ENCODE peak calls at places on chromosomes 3 and 15, in ten cellular contexts. S is AG09319, R is GM23338, Z is cardiac fibroblast, E is heart right ventricle, A is neural crest cell, C is GM20000, K is choroid plexus epithelial cell, J is PC-9, H is AG04449. Y is an unnamed sample.

GRCh38 chr3:127803619-127804018 is 18.7 kb downstream of the MGLL start:
- DNase-seq in Z (peak), S (peak), H (peak), E (no peak), J (peak), A (no peak), K (peak), R (no peak), C (no peak), Y (no peak)

GRCh38 chr3:30476373-30477082 is 129.9 kb upstream of the TGFBR2 start:
- DNase-seq in S (no peak), H (no peak), J (peak), E (no peak), C (no peak), K (peak), R (no peak), A (no peak), Z (peak), Y (no peak)

GRCh38 chr15:78938608-78939488 is 6.0 kb downstream of the CTSH start:
- DNase-seq in K (no peak), J (no peak), E (no peak), S (no peak), Z (no peak), R (no peak), H (no peak), C (peak), A (no peak), Y (no peak)

GRCh38 chr3:31536417-31536991 is 3.8 kb downstream of the STT3B start:
- DNase-seq in J (no peak), H (no peak), A (no peak), C (no peak), R (no peak), K (no peak), E (no peak), Z (peak), S (no peak), Y (no peak)

GRCh38 chr3:13110678-13111116 is 37.5 kb upstream of the IQSEC1 start:
- DNase-seq in Z (no peak), C (peak), H (no peak), E (no peak), J (peak), A (no peak), S (no peak), K (no peak), R (no peak), Y (no peak)

GRCh38 chr3:33848624-33849347 is 50.4 kb downstream of the PDCD6IP start:
- DNase-seq in A (no peak), H (no peak), C (no peak), S (no peak), Z (no peak), J (no peak), R (peak), E (no peak), K (no peak), Y (no peak)

GRCh38 chr3:58048301-58048700 is 40.1 kb downstream of the FLNB start:
- DNase-seq in C (no peak), E (no peak), J (peak), Z (peak), S (no peak), H (no peak), R (no peak), A (no peak), K (peak), Y (no peak)

GRCh38 chr3:50675179-50676030 is 678 bp downstream of the DOCK3 start:
- DNase-seq in R (peak), E (peak), J (no peak), H (no peak), K (no peak), A (peak), C (peak), S (no peak), Z (no peak), Y (peak)

GRCh38 chr15:62850791-62851291 is 191.7 kb upstream of the TPM1 start:
- DNase-seq in J (peak), R (peak), H (peak), C (no peak), Z (peak), E (no peak), K (peak), S (no peak), A (no peak), Y (no peak)

GRCh38 chr3:178560759-178561158 is 24.5 kb downstream of the KCNMB2 start:
- DNase-seq in S (no peak), Z (no peak), E (no peak), A (no peak), C (no peak), J (no peak), K (no peak), H (no peak), R (no peak), Y (no peak)

GRCh38 chr3:115518100-115518852 is 105.0 kb upstream of the GAP43 start:
- DNase-seq in C (no peak), K (peak), E (peak), Z (peak), H (peak), S (no peak), J (no peak), A (no peak), R (peak), Y (no peak)

GRCh38 chr3:8875831-8876230 is 87.4 kb downstream of the RAD18 start:
- DNase-seq in S (no peak), Z (peak), K (no peak), H (no peak), J (no peak), R (no peak), A (no peak), E (no peak), C (no peak), Y (no peak)

GRCh38 chr3:106331636-106332035 is 462.8 kb upstream of the CBLB start:
- DNase-seq in Z (no peak), J (no peak), A (no peak), C (no peak), R (no peak), K (no peak), H (no peak), E (no peak), S (no peak), Y (no peak)

GRCh38 chr3:159032311-159032710 is 230.5 kb downstream of the MFSD1 start:
- DNase-seq in Z (no peak), K (no peak), H (no peak), J (no peak), A (no peak), C (no peak), R (no peak), E (no peak), S (no peak), Y (no peak)

GRCh38 chr3:176354843-176355242 is 842.4 kb downstream of the TBL1XR1 start:
- DNase-seq in J (no peak), C (no peak), S (peak), E (no peak), R (no peak), Z (no peak), H (no peak), K (no peak), A (no peak), Y (no peak)

GRCh38 chr3:179768080-179768479 is 115.2 kb downstream of the USP13 start:
- DNase-seq in H (no peak), A (peak), C (no peak), Z (peak), R (peak), K (peak), S (peak), J (no peak), E (no peak), Y (no peak)

GRCh38 chr3:139378587-139378986 is 10.9 kb downstream of the COPB2 start:
- DNase-seq in J (no peak), R (no peak), Z (no peak), E (no peak), C (no peak), S (no peak), A (no peak), K (peak), H (no peak), Y (no peak)

DNA sequence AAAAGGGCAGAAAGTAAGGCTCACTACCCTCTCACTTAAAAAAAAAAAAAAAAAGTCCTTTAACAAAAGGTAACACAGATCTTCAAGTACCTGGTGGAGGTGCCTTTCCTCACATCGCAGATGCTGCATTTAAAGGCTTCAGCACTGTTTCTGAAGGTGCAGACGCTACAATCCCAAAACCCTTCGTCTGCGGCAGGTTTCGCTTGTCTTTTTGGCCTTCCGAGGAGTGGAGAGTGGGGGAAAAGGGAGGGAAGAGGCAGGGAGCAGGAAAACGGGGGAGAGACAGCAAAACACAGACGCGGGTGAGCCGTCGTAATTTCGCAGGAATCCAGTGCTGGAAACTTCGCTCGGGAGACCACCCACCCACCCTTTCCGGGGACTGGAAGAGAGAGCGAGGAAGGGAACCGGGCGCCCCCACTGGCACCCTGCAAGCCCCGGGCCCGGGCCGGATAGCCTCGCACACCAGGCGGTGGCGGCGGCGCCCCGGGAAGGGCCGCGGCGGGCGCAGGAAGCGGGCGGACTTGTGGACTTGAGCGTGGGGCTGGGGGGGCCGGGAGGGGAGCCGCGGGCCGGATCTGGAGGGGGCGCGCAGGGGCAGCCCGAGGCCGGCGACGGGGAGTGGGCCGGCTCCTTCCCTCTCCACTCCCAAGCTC is 401.7 kb downstream of the SHQ1 start:
- DNase-seq in C (no peak), Z (peak), E (no peak), R (peak), K (peak), S (no peak), H (no peak), A (peak), J (peak), Y (peak)
- TF ChIP-seq CTCF in C (peak), Z (no peak), E (no peak), R (no peak), K (no peak), S (no peak), H (no peak), A (no peak), J (no peak), Y (no peak)

GRCh38 chr3:23239181-23240068 is 36.3 kb downstream of the UBE2E2 start:
- DNase-seq in H (no peak), Z (no peak), R (no peak), E (no peak), J (no peak), A (no peak), C (no peak), K (no peak), S (no peak), Y (no peak)
- TF ChIP-seq CTCF in H (no peak), Z (no peak), R (no peak), E (no peak), J (no peak), A (no peak), C (no peak), K (no peak), S (no peak), Y (no peak)

DNA sequence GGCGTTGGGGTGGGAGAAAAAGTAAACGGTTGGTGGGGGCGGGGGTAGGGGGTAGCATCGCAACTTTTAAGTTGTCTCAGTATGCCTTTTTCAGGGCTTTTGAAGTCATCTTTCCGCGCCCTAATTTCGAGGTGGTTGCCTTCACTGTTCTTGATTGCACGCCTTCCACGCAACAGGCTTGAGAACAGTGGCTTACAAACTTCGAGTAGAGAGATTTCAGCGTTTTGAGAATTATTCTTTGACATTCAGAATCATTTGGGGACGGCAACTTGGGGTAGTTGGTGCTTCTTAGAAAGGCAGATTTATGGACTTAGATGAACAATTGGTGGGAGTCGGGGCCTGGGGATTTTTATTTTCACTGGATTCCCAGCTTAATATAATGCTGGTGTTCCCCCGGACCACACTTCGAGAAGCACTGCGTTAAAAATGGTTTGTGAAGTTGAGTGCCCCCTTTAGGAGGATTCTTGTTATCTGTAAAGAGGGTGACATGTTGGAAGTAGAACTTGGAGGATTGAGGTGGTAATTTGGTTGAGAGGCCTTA is 880 bp downstream of the PPP4R2 start:
- DNase-seq in R (peak), K (peak), E (no peak), A (peak), J (peak), Z (peak), C (peak), H (no peak), S (peak), Y (no peak)
- TF ChIP-seq CTCF in R (peak), K (peak), E (peak), A (peak), J (peak), Z (peak), C (peak), H (peak), S (peak), Y (no peak)

GRCh38 chr15:88139936-88140335 is 116.6 kb downstream of the NTRK3 start:
- DNase-seq in E (no peak), K (no peak), S (no peak), Z (no peak), H (no peak), R (no peak), J (no peak), A (no peak), C (no peak), Y (no peak)
- TF ChIP-seq CTCF in E (no peak), K (no peak), S (no peak), Z (no peak), H (no peak), R (no peak), J (no peak), A (no peak), C (no peak), Y (no peak)

DNA sequence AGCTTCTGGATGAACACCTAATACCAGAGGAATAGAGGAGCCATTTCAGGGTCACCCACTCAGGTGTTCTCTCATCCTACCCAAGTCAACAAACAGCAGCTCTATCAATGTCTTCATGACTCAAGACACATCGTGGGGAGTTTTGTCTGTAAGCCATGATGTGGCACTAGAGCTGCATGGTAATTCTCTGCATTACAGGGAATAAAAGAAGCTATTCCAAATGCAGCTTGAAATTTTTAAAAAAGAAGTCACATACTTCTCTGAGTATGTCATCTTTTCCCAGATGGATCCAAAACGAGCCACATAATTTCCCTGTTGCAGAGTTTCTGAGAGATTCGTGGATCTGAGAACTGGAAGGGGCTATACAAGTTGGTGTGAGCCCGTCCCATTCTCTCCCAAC is 6.1 kb upstream of the THSD4 start:
- DNase-seq in S (no peak), J (no peak), C (no peak), R (no peak), K (peak), E (no peak), H (peak), Z (peak), A (no peak), Y (no peak)
- TF ChIP-seq CTCF in S (peak), J (no peak), C (no peak), R (no peak), K (peak), E (no peak), H (peak), Z (peak), A (no peak), Y (no peak)

DNA sequence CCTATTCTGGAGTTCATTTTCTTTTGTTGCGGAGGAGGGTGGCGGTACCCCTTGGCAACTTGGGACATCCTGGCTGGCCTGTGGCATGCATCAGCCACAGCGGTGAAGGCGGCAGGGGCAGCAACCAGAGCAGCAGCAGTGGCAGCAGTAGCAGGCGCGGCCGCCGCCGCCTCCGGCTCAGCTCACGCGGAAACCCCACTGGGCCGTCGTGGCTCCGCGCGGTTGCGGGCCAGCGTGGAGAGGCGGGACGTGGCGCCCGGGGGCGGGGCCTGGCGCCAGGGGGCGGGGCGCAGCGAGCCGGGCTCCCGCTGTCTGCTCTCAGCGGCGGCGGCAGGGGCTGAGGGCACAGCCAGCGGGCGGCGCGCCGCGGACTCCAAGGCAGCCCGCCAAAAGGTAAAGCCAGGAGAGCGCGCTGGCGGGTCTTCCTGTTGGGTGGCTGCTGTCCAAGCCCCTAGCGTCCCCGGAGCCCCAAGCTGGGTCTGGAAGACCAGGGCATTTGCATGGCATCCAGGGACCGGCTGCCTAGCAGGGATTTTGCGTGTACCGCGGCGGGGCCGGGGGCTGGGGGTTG is 334.4 kb upstream of the THRB start:
- DNase-seq in Z (no peak), K (peak), C (no peak), R (peak), E (peak), S (no peak), J (no peak), H (no peak), A (peak), Y (peak)
- TF ChIP-seq CTCF in Z (no peak), K (no peak), C (no peak), R (peak), E (no peak), S (no peak), J (no peak), H (no peak), A (no peak), Y (no peak)

GRCh38 chr3:86245360-86245759 is 745.6 kb downstream of the VGLL3 start:
- DNase-seq in J (no peak), S (no peak), H (no peak), Z (no peak), A (no peak), E (no peak), R (peak), K (peak), C (no peak), Y (no peak)
- TF ChIP-seq CTCF in J (peak), S (no peak), H (no peak), Z (no peak), A (peak), E (no peak), R (peak), K (peak), C (no peak), Y (no peak)

GRCh38 chr3:94716326-94717018 is 653.6 kb downstream of the NSUN3 start:
- DNase-seq in H (no peak), C (no peak), Z (no peak), J (no peak), K (peak), E (no peak), R (peak), S (no peak), A (no peak), Y (no peak)
- TF ChIP-seq CTCF in H (no peak), C (no peak), Z (no peak), J (peak), K (no peak), E (no peak), R (peak), S (no peak), A (peak), Y (no peak)

Y was measured in mesothelial cell of epicardium.